ENCODE peak calls at places on chromosomes 3 and 15, in five cellular contexts. Z is GM12878, J is H1, S is HepG2, W is K562. C is an unnamed sample.

GRCh38 chr3:150521458-150521857 is 24.8 kb downstream of the SERP1 start:
- DNase-seq in Z (no peak), J (no peak), S (no peak), W (peak), C (no peak)

GRCh38 chr3:32510075-32510724 is 7.5 kb upstream of the CMTM6 start:
- DNase-seq in Z (no peak), J (peak), S (peak), W (peak), C (peak)

GRCh38 chr15:47975422-47975821 is 145.4 kb upstream of the SLC24A5 start:
- DNase-seq in Z (no peak), J (no peak), S (no peak), W (no peak), C (no peak)

GRCh38 chr15:90915216-90915807 is 12.2 kb downstream of the MAN2A2 start:
- DNase-seq in Z (no peak), J (no peak), S (no peak), W (no peak), C (no peak)

GRCh38 chr3:156174229-156174847 is 54.0 kb downstream of the KCNAB1 start:
- DNase-seq in Z (no peak), J (no peak), S (peak), W (no peak), C (peak)

GRCh38 chr15:83305696-83306291 is 21.3 kb upstream of the BNC1 start:
- DNase-seq in Z (no peak), J (no peak), S (peak), W (no peak), C (no peak)

GRCh38 chr3:23739536-23739935 is 66.2 kb upstream of the UBE2E1 start:
- DNase-seq in Z (no peak), J (no peak), S (no peak), W (peak), C (no peak)

GRCh38 chr3:147120029-147120428 is 286.3 kb downstream of the ZIC4 start:
- DNase-seq in Z (no peak), J (no peak), S (peak), W (no peak), C (no peak)

GRCh38 chr3:52979190-52979983 is 66.5 kb downstream of the SFMBT1 start:
- DNase-seq in Z (no peak), J (no peak), S (no peak), W (no peak), C (no peak)

GRCh38 chr3:50587373-50587772 is 18.1 kb downstream of the HEMK1 start:
- DNase-seq in Z (no peak), J (no peak), S (no peak), W (no peak), C (no peak)

GRCh38 chr3:69866988-69867720 is 127.9 kb downstream of the MITF start:
- DNase-seq in Z (no peak), J (no peak), S (no peak), W (no peak), C (peak)

GRCh38 chr15:90035095-90035834 is 34.1 kb downstream of the ZNF710 start:
- DNase-seq in Z (no peak), J (no peak), S (peak), W (peak), C (peak)

GRCh38 chr3:12966847-12967750 is 106.1 kb downstream of the IQSEC1 start:
- DNase-seq in Z (no peak), J (no peak), S (no peak), W (peak), C (no peak)

GRCh38 chr15:72269739-72270138 is 2.6 kb downstream of the PARP6 start:
- DNase-seq in Z (no peak), J (no peak), S (no peak), W (no peak), C (no peak)

GRCh38 chr3:76138921-76139320 is 353.6 kb upstream of the ZNF717 start:
- DNase-seq in Z (no peak), J (no peak), S (no peak), W (no peak), C (no peak)

GRCh38 chr3:134333522-134334181 is 40.6 kb downstream of the AMOTL2 start:
- DNase-seq in Z (no peak), J (no peak), S (peak), W (no peak), C (peak)
- TF ChIP-seq KDM1A in Z (no peak), J (no peak), S (no peak), W (no peak), C (no peak)

DNA sequence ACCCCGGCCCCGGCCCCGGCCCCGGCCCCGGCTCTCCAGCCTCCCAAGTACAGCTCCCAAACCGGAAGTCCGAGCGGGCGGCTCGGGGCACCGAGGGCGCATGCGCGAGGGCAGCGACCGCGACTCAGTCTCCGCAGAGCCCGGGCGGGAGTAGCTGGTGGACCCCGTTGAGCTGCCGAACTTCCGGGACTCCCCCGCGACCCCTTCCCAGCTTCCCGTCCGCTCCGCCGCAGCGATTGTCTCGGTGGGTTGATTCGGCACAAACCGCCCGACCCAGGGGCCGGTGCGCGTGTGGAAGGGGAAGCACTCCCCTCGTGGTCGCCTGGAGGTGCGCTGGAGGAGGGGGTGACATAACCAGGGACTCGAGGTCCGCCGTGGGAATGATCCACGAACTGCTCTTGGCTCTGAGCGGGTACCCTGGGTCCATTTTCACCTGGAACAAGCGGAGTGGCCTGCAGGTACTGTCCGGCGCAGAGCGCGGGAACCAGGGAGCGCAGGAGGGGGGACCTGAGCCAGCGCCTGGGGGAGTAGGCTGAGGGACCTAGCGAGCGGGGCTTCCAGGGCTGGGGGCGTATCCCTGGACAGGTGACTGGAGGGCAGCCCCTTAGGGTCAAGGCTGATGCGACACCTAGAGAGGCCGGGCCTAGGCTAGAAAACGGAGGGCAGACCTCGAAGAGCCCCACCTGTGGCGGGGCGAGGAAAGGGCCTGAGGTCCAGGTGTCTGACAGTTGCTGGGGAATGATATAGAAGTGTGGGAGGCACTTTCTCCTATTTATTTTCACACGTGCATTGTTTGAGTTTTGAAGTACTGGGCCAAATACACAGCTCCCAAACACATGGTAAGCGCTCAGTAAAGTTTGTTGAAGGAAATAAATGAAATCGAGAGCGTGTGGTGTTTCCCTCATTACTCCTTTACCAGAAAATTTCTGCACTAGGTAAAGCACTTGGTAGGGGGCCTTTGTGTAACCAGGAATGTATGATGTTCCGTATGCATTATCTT is at the start of the genes TUBGCP4 and ZSCAN29:
- DNase-seq in Z (peak), J (peak), S (peak), W (peak), C (peak)
- TF ChIP-seq POLR2A in Z (peak), J (peak), S (peak), W (peak), C (peak)

GRCh38 chr3:40690696-40691597 is 166.2 kb downstream of the ZNF621 start:
- DNase-seq in Z (no peak), J (no peak), S (no peak), W (no peak), C (no peak)

GRCh38 chr3:40691598-40691905 is 166.8 kb downstream of the ZNF621 start:
- DNase-seq in Z (no peak), J (no peak), S (peak), W (no peak), C (no peak)

GRCh38 chr3:40701016-40701588 is 176.3 kb downstream of the ZNF621 start:
- DNase-seq in Z (no peak), J (no peak), S (no peak), W (no peak), C (no peak)

GRCh38 chr3:40695848-40696247 is 171.1 kb downstream of the ZNF621 start:
- DNase-seq in Z (no peak), J (no peak), S (no peak), W (no peak), C (no peak)
- TF ChIP-seq KDM1A in Z (no peak), J (no peak), S (no peak), W (no peak), C (no peak)

GRCh38 chr15:49164865-49165264 is 5.2 kb upstream of the GALK2 start:
- DNase-seq in Z (no peak), J (no peak), S (no peak), W (no peak), C (no peak)

GRCh38 chr15:49171790-49172189 is 1.7 kb downstream of the GALK2 start:
- DNase-seq in Z (no peak), J (no peak), S (no peak), W (peak), C (no peak)

GRCh38 chr15:49168026-49168425 is 2.0 kb upstream of the GALK2 start:
- DNase-seq in Z (no peak), J (no peak), S (no peak), W (no peak), C (no peak)

GRCh38 chr15:49174902-49175301 is 4.9 kb downstream of the GALK2 start:
- DNase-seq in Z (no peak), J (no peak), S (no peak), W (peak), C (no peak)

GRCh38 chr15:49169880-49170597 is at the start of gene GALK2:
- DNase-seq in Z (no peak), J (peak), S (peak), W (peak), C (peak)
- TF ChIP-seq POLR2A in Z (peak), J (peak), S (peak), W (peak), C (peak)

GRCh38 chr15:99706557-99707303 is 26.5 kb downstream of the LYSMD4 start:
- DNase-seq in Z (no peak), J (no peak), S (no peak), W (no peak), C (no peak)
- TF ChIP-seq KDM1A in Z (no peak), J (no peak), S (no peak), W (no peak), C (no peak)

GRCh38 chr3:9791790-9792404 is 376 bp downstream of the TADA3 start:
- DNase-seq in Z (no peak), J (no peak), S (no peak), W (no peak), C (no peak)

GRCh38 chr3:9793161-9793781 is 389 bp downstream of the ARPC4 start:
- DNase-seq in Z (no peak), J (no peak), S (peak), W (peak), C (peak)

GRCh38 chr3:9795212-9795611 is 2.3 kb downstream of the ARPC4 start:
- DNase-seq in Z (peak), J (no peak), S (no peak), W (no peak), C (no peak)

GRCh38 chr3:9792405-9793160 is at the start of the genes ARPC4 and TADA3:
- DNase-seq in Z (peak), J (peak), S (peak), W (peak), C (peak)

GRCh38 chr3:9794400-9794799 is 1.5 kb downstream of the ARPC4 start:
- DNase-seq in Z (no peak), J (no peak), S (no peak), W (no peak), C (no peak)
- TF ChIP-seq POLR2A in Z (no peak), J (no peak), S (no peak), W (peak), C (no peak)

DNA sequence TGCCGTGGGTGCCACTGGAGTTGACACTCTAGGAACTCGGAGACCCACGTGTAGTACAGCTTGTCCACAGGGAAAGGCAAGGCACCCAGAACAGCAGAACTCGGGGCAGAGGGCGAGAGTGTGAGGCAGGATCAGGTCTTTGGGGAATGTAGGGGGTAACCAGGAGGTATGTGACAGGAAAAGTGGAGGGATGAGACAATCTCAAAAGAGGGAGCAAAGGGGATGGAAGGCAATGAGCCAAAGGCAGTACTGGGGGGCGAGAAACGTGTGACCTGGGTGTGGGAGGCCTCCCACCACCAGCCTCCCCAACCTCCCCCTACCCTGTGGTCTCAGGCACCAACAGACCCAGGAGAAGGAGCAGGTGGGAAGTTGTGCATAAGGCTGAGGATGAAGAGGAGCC is 48.9 kb downstream of the UMPS start:
- DNase-seq in Z (no peak), J (no peak), S (no peak), W (no peak), C (no peak)
- TF ChIP-seq KDM1A in Z (no peak), J (no peak), S (no peak), W (no peak), C (no peak)

C was measured in A549.